ENCODE peak calls at places on chromosomes 13 and 19, in ten cellular contexts. X is colonic mucosa, P is A549, H is pancreas, J is GM23248, L is tibial nerve, T is left ventricle myocardium inferior, R is endodermal cell, D is upper lobe of right lung, B is mesendoderm. E is an unnamed sample.

GRCh38 chr19:27858981-27859581 is 1353.9 kb downstream of the UQCRFS1 start:
- DNase-seq in X (no peak), P (no peak), H (no peak), J (no peak), L (no peak), T (no peak), R (no peak), D (no peak), B (no peak), E (no peak)

GRCh38 chr13:99803141-99803540 is 168.4 kb downstream of the ZIC5 start:
- DNase-seq in X (no peak), P (no peak), H (no peak), J (no peak), L (no peak), T (no peak), R (no peak), D (no peak), B (no peak), E (no peak)

GRCh38 chr19:58170860-58171259 is 12.0 kb upstream of the ZNF274 start:
- DNase-seq in X (no peak), P (peak; percentile 19), H (no peak), J (peak; percentile 62), L (no peak), T (no peak), R (no peak), D (no peak), B (no peak), E (no peak)

GRCh38 chr19:48992571-48993174 is 436 bp downstream of the GYS1 start:
- DNase-seq in X (peak; percentile 47), P (no peak), H (peak; percentile 72), J (no peak), L (no peak), T (no peak), R (no peak), D (peak; percentile 78), B (no peak), E (no peak)

GRCh38 chr19:24064175-24064574 is 22.8 kb upstream of the ZNF254 start:
- DNase-seq in X (no peak), P (no peak), H (no peak), J (no peak), L (no peak), T (no peak), R (no peak), D (no peak), B (no peak), E (no peak)

GRCh38 chr19:13795595-13796300 is 505 bp downstream of the ZSWIM4 start:
- DNase-seq in X (peak; percentile 32), P (peak; percentile 20), H (no peak), J (peak; percentile 51), L (no peak), T (no peak), R (peak; percentile 59), D (peak; percentile 75), B (no peak), E (no peak)

GRCh38 chr19:35935911-35936737 is at the start of gene LRFN3:
- DNase-seq in X (peak; percentile 83), P (peak; percentile 94), H (peak; percentile 86), J (peak; percentile 84), L (peak; percentile 38), T (peak; percentile 78), R (peak; percentile 88), D (peak; percentile 85), B (peak; percentile 83), E (peak; percentile 22)

GRCh38 chr13:38602261-38602660 is 84.6 kb upstream of the FREM2 start:
- DNase-seq in X (no peak), P (no peak), H (no peak), J (no peak), L (no peak), T (no peak), R (no peak), D (no peak), B (peak; percentile 23), E (no peak)

GRCh38 chr19:58550362-58551122 is 4.4 kb downstream of the CHMP2A start:
- DNase-seq in X (no peak), P (no peak), H (no peak), J (no peak), L (no peak), T (no peak), R (no peak), D (no peak), B (no peak), E (no peak)

GRCh38 chr13:110399801-110400200 is 92.7 kb downstream of the COL4A2 start:
- DNase-seq in X (no peak), P (no peak), H (no peak), J (peak; percentile 60), L (no peak), T (no peak), R (no peak), D (no peak), B (no peak), E (no peak)
- H3K27ac ChIP-seq in X (peak overlapping the region; percentile 31), P (no peak overlapping the region), H (no peak overlapping the region), J (peak overlapping the region; percentile 98), L (peak overlapping the region; percentile 95), T (peak overlapping the region; percentile 86), R (no peak overlapping the region), D (no peak overlapping the region), B (no peak overlapping the region), E (no peak overlapping the region)

DNA sequence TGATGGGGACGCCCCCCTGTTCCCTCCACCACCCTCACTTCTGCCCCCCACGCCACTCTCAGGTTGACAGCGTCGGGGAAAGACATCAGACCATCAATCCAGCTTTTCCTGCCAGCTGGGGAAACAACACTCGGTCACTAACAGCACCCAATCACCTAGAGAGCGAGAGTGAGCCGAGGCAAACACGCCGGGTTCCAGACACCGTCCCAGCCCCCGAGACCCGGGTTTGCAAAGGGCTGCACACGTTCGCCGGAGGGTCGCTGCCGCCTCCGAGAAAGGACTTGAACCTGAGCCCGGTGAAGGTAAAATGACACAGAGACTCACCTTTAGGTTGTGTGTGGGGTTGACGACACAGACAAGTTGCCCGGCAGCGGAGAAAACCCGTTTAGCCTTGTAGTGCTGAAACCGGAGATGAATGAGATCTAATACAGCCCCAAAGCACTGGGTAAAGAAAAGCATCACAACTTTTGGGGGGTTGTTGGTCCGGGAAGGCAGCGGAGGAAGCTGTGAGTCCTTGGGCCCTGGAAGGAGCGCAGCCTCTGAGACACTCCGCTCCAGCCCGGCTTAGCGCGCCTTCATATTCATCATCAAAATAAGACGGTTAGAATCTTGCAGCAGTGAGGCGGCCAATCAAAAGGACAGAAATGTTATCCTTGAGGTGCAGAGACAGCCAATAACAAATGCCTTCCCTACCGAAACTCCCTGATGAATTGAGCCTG is at the start of gene SIAH3:
- DNase-seq in X (no peak), P (no peak), H (no peak), J (peak; percentile 20), L (no peak), T (no peak), R (peak; percentile 74), D (no peak), B (peak; percentile 46), E (no peak)
- H3K4me3 ChIP-seq in X (peak within 1 kb of the TSS; percentile 19), P (peak within 1 kb of the TSS; percentile 34), H (no peak within 1 kb of the TSS), J (no peak within 1 kb of the TSS), L (no peak within 1 kb of the TSS), T (peak within 1 kb of the TSS; percentile 58), R (peak within 1 kb of the TSS; percentile 68), D (peak within 1 kb of the TSS; percentile 13), B (peak within 1 kb of the TSS; percentile 19), E (peak within 1 kb of the TSS; percentile 28)

GRCh38 chr13:111625526-111626315 is 305.3 kb downstream of the TEX29 start:
- DNase-seq in X (no peak), P (no peak), H (no peak), J (no peak), L (no peak), T (no peak), R (no peak), D (no peak), B (no peak), E (no peak)

GRCh38 chr13:111623743-111624505 is 303.5 kb downstream of the TEX29 start:
- DNase-seq in X (no peak), P (no peak), H (no peak), J (no peak), L (no peak), T (no peak), R (no peak), D (no peak), B (no peak), E (no peak)

GRCh38 chr13:111627596-111627995 is 307.2 kb downstream of the TEX29 start:
- DNase-seq in X (no peak), P (no peak), H (no peak), J (no peak), L (no peak), T (no peak), R (no peak), D (no peak), B (no peak), E (no peak)

GRCh38 chr13:111629016-111629415 is 308.6 kb downstream of the TEX29 start:
- DNase-seq in X (no peak), P (no peak), H (no peak), J (no peak), L (no peak), T (no peak), R (no peak), D (no peak), B (no peak), E (no peak)

GRCh38 chr13:111626371-111627305 is 306.2 kb downstream of the TEX29 start:
- DNase-seq in X (no peak), P (no peak), H (no peak), J (no peak), L (no peak), T (peak; percentile 61), R (no peak), D (no peak), B (no peak), E (no peak)
- H3K27ac ChIP-seq in X (no peak overlapping the region), P (no peak overlapping the region), H (no peak overlapping the region), J (no peak overlapping the region), L (no peak overlapping the region), T (peak overlapping the region; percentile 44), R (no peak overlapping the region), D (no peak overlapping the region), B (no peak overlapping the region), E (no peak overlapping the region)

GRCh38 chr19:45440259-45440638 is 16.5 kb upstream of the ERCC1 start:
- DNase-seq in X (no peak), P (no peak), H (no peak), J (no peak), L (no peak), T (no peak), R (no peak), D (no peak), B (no peak), E (no peak)

GRCh38 chr19:45437328-45437727 is 13.6 kb upstream of the ERCC1 start:
- DNase-seq in X (no peak), P (no peak), H (no peak), J (no peak), L (no peak), T (no peak), R (no peak), D (no peak), B (no peak), E (no peak)

GRCh38 chr19:45440873-45441654 is 17.3 kb upstream of the ERCC1 start:
- DNase-seq in X (no peak), P (no peak), H (no peak), J (peak; percentile 66), L (no peak), T (no peak), R (peak; percentile 80), D (no peak), B (peak; percentile 88), E (no peak)

GRCh38 chr19:45439569-45440258 is 16.0 kb upstream of the ERCC1 start:
- DNase-seq in X (peak; percentile 80), P (peak; percentile 74), H (peak; percentile 89), J (peak; percentile 92), L (peak; percentile 72), T (peak; percentile 90), R (peak; percentile 87), D (peak; percentile 91), B (peak; percentile 65), E (peak; percentile 78)

DNA sequence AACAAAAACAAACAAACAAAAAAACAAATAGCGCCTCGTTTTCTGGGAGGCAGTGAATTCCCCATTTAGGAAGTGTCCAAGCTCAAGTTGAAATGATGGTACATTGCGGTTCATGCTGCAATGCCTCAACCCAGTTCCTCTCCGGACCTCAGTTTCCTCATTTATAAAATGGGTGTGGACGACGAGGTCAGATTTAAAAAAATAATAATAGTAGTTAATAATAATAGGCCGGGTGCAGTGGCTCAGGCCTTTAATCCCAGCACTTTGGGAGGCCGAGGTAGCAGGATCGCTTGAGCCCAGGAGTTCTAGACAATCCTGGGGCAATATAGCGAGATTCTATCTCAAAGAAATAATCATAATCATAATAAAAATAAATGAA is 15.5 kb upstream of the ERCC1 start:
- DNase-seq in X (no peak), P (no peak), H (no peak), J (no peak), L (no peak), T (no peak), R (no peak), D (no peak), B (no peak), E (no peak)
- H3K4me3 ChIP-seq in X (peak overlapping the region; percentile 65), P (peak overlapping the region; percentile 52), H (peak overlapping the region; percentile 70), J (peak overlapping the region; percentile 81), L (peak overlapping the region; percentile 65), T (peak overlapping the region; percentile 82), R (no peak overlapping the region), D (peak overlapping the region; percentile 72), B (no peak overlapping the region), E (peak overlapping the region; percentile 70)